ENCODE peak calls at places on chromosomes 2 and 18, in four cellular contexts. G, Y, T and E are unnamed samples.

GRCh38 chr18:416928-417327 is 83.6 kb downstream of the COLEC12 start:
- DNase-seq in G (no peak), T (no peak), Y (no peak), E (no peak)

GRCh38 chr2:68789603-68790002 is 55.0 kb downstream of the ARHGAP25 start:
- DNase-seq in G (no peak), Y (no peak), T (no peak), E (no peak)

GRCh38 chr2:127615511-127616166 is 30.3 kb upstream of the GPR17 start:
- DNase-seq in T (no peak), Y (no peak), G (no peak), E (no peak)

GRCh38 chr2:113124181-113124961 is 3.0 kb upstream of the IL1RN start:
- DNase-seq in T (no peak), G (peak), Y (no peak), E (peak)

GRCh38 chr18:54149078-54149697 is 75.3 kb downstream of the MBD2 start:
- DNase-seq in Y (no peak), G (peak), T (peak), E (no peak)

GRCh38 chr2:238096311-238097011 is 3.7 kb upstream of the ESPNL start:
- DNase-seq in Y (no peak), G (no peak), T (no peak), E (no peak)

GRCh38 chr2:201795608-201796477 is 10.5 kb upstream of the CDK15 start:
- DNase-seq in Y (peak), T (no peak), G (peak), E (peak)

GRCh38 chr18:57841568-57841967 is 38.5 kb upstream of the ATP8B1 start:
- DNase-seq in Y (no peak), G (no peak), T (no peak), E (no peak)

GRCh38 chr2:23286765-23287155 is 98.2 kb upstream of the KLHL29 start:
- DNase-seq in G (peak), T (peak), Y (peak), E (no peak)

GRCh38 chr2:170235860-170236638 is 58.1 kb downstream of the MYO3B start:
- DNase-seq in T (no peak), Y (no peak), G (peak), E (peak)

DNA sequence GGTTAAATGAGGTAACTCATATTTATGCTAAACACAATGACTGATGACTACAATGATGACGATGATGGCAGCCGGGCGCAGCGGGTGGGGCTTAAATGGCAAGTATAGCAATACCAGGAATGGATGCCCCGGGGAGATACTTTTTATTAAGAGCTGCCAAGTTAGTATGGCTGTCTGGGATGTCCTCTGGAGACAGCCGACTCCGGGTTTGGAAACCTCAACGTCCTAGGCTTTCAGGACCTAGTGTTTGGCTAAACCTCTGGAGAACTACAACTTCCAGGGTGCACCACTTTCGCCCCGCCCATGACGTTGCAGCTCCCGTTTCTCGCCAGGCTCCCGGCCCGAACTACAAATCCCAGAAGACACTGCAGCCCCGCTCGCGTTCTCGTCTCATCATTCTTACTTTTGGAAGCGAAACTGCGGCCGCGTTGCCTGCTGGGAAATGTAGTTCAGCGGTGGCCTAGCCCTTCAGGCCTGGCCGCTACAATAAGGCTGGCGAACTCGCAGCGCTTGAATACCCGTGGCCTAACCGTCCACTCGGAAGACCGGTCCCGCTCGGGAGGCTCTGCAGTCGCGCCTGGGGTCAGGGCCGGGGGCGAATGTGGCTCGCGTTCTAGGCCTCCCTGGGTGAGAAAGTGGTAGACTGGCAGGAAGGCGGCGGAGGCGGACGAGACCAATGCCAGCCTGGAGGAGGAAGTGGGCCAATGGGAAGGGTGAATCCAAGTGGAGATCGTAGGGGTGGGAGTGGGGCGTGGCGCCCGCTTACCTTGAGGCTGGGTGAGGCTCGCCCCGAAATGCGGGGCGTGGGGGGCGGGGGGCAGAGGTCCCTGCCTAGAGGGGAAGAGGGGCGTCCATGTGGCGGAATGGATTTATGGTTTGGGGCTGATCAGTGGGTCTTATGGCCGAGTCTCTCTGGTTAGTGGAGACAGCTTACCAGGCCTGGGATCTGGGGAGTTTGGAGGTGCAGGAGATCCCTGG is at the start of gene SMARCAL1:
- DNase-seq in Y (peak), G (peak), T (peak), E (peak)
- TF ChIP-seq POLR2A in Y (peak), G (peak), T (no peak), E (peak)

DNA sequence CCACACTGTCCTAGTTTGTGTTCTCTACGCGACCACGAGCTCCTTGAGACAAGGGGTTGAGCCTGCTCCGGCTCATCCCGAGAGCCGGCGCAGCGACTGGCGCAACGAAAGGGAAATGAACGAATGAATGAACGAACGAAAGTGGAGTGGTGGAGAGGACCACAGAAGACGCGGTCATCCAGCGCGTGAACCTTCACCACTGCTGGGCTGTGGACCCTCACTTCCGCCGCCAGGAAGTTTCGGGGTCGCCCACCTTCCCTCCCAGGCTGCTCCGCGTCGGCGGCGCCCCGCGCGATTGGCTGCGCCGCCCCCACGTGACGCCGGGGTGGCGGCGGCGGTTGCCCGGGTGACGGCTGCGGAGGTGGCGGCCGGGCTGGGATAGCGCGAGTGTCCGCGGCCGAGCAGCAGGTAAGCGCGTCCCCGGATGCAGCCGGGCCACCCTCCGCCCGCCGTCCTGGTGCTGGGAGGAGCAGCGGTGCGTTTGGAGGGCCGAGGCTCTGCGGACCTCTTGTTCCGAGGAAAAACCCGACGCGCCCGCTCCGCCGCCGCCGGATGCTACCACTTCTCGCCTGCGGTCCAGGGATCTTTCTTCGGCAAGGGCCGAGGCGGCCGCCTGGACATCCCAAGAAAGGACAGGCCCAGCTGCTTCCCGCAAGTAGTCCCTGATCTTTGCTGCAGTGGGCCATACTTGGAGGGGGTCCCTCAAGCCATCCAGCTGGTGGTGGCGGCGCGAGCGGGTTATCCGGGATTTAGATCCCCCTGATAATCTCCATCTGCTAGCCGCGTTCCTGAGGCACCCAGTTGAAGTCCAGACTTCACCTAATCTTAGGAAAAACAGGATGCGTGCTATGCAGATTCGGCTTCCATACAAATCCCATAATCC is at the start of gene ARMC9:
- DNase-seq in G (peak), T (peak), Y (peak), E (peak)
- TF ChIP-seq POLR2A in G (peak), T (no peak), Y (peak), E (peak)

GRCh38 chr2:117814417-117815264 is at the start of gene DDX18:
- DNase-seq in G (peak), T (peak), Y (peak), E (peak)
- TF ChIP-seq POLR2A in G (peak), T (no peak), Y (peak), E (peak)

DNA sequence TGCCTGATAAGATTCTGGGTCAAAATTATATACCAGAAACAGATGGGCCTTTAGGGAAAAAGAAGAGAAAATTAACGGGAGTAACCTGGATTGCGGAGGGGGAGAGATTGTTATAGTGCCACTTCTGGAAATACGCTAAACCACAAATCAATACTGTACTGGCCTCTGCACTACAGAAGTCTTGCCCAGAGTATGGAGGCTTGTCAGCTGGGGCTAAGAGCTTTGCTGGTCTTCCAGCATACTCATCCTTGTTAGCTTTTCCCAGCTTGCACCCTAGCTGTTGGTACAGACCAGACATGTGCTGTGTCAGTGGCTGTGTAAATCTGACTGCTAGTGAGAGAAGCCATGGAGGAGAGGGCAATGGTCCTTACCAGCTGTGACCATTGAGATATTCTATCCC is 8.9 kb downstream of the AGBL5 start:
- DNase-seq in T (no peak), Y (no peak), G (no peak), E (no peak)
- TF ChIP-seq POLR2A in T (no peak), Y (no peak), G (no peak), E (no peak)

DNA sequence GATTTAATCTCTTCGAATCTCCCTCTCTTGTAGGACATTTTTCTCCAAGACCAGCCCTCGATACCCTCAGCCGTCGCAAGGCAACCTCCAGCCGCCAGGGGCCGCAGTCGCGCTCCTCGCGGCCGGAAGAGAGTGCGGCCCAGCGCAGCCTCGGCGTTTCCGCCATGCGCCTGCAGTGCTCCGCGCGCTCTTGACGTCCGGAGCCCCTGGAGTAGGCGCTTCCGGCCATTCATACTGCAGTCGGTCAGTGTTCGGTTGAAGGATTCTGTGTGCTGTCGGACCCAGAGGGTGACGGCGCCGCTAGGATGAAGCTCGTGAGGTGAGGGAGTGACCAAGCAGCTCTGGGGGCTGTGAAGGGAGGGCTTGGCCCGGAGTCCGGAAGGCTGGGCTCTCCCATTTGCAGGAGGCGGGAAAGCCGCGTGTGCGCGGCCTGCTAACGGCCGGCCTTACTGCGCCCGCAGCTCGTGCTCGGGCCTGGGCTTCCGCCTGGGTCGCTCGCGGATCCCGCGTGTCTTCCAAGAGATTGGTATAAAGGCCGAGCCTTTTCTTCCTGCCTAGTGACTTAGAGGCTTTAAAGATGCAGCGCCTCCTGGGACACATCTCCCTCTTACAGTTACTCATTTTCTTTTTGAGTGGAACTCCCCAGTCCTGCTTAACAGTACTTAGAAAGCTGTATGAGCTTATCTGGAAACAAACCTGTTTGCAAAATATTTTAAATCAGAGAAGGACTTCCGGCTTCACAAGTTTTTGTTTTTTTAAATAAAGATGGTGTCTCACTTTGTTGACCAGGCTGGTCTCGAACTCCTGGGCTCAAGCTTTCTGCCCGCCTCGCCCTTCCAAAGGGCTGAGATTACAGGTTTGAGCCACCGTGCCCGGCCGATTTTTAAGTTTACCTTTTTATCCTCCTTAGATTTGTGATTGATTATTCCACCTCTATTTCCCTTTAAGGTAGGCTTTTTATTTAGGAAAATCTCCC is at the start of gene SNRPD1:
- DNase-seq in T (peak), G (peak), Y (peak), E (peak)
- TF ChIP-seq POLR2A in T (no peak), G (peak), Y (peak), E (peak)

DNA sequence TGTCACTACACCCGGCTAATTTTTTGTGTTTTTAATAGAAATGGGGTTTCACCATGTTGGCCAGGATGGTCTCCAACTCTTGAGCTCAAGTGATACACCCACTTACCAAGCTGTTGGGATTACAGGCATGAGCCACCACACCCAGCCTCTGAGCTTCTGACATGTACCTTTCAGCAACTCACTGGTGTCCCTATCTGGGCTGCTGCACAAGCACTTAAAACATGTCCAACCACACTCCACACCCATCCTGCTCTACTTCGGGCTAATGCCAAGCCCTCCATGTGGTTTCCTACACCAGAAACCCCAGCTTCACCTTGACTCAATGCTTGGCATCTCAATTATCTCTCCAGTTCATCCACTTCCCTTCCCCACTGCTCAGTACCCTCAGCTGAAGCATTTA is 22.4 kb upstream of the ARMC9 start:
- DNase-seq in T (no peak), Y (no peak), G (no peak), E (no peak)
- TF ChIP-seq POLR2A in T (no peak), Y (no peak), G (no peak), E (no peak)

DNA sequence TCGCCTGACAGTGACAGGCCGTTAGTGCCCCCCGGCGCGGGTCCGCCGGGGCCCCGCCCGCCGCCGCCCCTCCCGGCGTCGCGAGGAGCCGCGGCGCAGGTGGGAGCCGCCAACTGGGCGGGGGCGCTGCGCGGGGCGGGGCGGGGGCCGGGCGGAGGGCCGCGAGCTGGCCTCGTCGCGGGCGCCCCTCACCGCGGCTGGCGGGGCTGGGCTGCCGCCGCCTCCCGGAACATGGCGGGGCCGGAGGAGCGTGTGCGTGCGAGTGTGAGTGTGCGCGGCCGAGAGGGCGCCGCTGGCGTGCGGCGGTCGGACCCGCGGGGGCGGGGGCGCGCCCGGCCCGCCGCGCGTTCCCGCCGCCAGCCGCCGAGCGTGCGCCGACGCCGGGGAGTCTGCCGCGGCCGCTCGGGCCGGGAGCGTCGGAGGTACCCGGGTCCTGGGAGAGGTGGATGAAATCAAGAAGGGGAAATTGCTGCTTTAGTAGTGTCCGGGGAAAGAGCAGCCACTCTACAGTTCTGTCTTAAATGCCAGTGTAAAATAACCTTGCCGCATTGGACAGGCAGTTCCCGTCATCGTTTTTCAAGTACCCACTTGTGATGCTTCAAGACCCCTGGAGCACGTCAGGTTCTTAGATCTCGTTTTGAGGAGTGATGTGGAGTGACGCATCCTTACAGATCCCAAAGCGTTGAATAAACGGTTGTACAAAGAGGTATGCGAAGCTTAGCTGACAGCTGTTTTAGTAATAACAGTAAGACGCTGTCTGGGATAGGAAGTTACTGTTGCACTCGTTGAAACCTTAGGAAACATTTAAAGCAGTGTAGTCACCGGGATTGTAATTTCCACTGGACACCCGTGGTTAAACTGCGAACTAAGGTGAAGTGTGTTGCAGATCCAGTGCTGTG is 836 bp downstream of the ANKRD12 start:
- DNase-seq in G (peak), Y (peak), T (peak), E (peak)
- TF ChIP-seq POLR2A in G (peak), Y (no peak), T (no peak), E (no peak)

GRCh38 chr2:135055182-135055786 is 3.2 kb downstream of the RAB3GAP1 start:
- DNase-seq in G (no peak), Y (no peak), T (peak), E (no peak)

GRCh38 chr2:135050132-135050531 is 2.0 kb upstream of the RAB3GAP1 start:
- DNase-seq in G (no peak), Y (no peak), T (no peak), E (no peak)

GRCh38 chr2:135052997-135053474 is 944 bp downstream of the RAB3GAP1 start:
- DNase-seq in T (no peak), Y (no peak), G (no peak), E (no peak)

GRCh38 chr2:135050684-135051083 is 1.4 kb upstream of the RAB3GAP1 start:
- DNase-seq in T (no peak), Y (no peak), G (no peak), E (peak)

DNA sequence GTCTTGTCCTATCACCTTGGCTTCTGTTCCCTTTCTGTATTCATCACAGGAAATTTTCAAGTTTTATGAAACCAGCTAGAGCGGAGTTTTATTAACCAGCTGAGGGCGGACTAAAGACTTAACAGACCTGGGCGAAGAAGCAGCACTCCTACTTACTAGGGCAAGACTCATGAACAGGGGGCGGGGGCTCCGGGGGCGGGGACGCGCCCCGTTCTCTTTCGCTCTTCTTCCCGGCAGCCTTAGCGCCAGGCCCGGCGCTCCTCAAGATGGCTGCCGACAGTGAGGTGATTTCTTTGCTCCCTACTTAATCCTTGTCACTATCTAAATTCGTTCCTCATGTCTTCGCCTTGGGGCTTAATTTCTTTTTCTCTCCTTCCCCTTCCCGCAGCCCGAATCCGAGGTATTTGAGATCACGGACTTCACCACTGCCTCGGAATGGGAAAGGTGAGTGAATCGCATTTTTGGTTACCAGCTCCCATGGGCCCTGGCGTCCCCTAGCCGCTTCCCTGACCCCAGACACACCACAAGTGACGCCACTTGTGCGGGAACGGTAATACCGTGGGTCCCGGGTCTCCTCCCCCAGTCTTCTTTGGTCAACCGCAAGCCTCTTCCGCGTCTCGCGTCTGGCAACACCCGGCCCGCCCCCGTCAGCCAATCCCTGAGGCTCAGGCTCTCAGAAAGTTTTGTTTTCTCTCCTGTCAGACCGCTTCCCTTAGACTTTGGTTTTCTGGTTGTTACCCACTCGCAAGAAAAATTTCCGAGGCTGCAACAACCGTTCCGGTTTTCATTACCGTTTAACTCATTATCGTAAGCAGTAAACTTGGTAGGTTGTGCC is at the start of gene RAB3GAP1:
- DNase-seq in G (peak), Y (peak), T (peak), E (peak)
- TF ChIP-seq POLR2A in G (peak), Y (peak), T (no peak), E (peak)